ENCODE peak calls at places on chromosome 18, in six cellular contexts. W is left lung, N is A549, M is left ventricle myocardium inferior, D is PC-9, I is neural progenitor cell. C is an unnamed sample. For H3K4me1, the result is how much of the 10 kb centered on the place peaks cover.

GRCh38 chr18:12366379-12366778 is 10.6 kb downstream of the AFG3L2 start:
- DNase-seq in I (no peak), W (no peak), D (no peak), N (no peak), M (peak), C (no peak)

GRCh38 chr18:7657937-7658336 is 90.8 kb downstream of the PTPRM start:
- DNase-seq in N (no peak), I (no peak), M (no peak), D (no peak), W (no peak), C (no peak)

GRCh38 chr18:11154369-11154982 is 5.1 kb upstream of the PIEZO2 start:
- DNase-seq in N (peak), D (peak), W (no peak), M (no peak), I (peak), C (peak)

GRCh38 chr18:13262839-13263691 is 44.5 kb downstream of the LDLRAD4 start:
- DNase-seq in N (no peak), D (no peak), W (no peak), I (no peak), M (no peak), C (no peak)

GRCh38 chr18:75638223-75638596 is 210.7 kb upstream of the SMIM21 start:
- DNase-seq in W (no peak), I (no peak), M (no peak), D (no peak), N (no peak), C (peak)

GRCh38 chr18:7697306-7697705 is 130.2 kb downstream of the PTPRM start:
- DNase-seq in N (no peak), M (no peak), W (no peak), D (no peak), I (no peak), C (no peak)

GRCh38 chr18:24270937-24271380 is 126.7 kb downstream of the OSBPL1A start:
- DNase-seq in W (no peak), I (peak), D (no peak), M (no peak), N (no peak), C (peak)

GRCh38 chr18:9008203-9008708 is 94.2 kb upstream of the NDUFV2 start:
- DNase-seq in D (no peak), I (no peak), M (no peak), N (no peak), W (no peak), C (no peak)

GRCh38 chr18:13026583-13027270 is 35.6 kb downstream of the CEP192 start:
- DNase-seq in W (no peak), M (no peak), D (no peak), I (no peak), N (no peak), C (no peak)

GRCh38 chr18:50509012-50509411 is 50.9 kb upstream of the MAPK4 start:
- DNase-seq in I (no peak), D (no peak), W (no peak), M (no peak), N (no peak), C (no peak)

GRCh38 chr18:3051718-3052410 is 38.9 kb upstream of the LPIN2 start:
- DNase-seq in W (peak), N (peak), M (no peak), I (no peak), D (peak), C (no peak)

GRCh38 chr18:62522178-62522509 is 681 bp upstream of the ZCCHC2 start:
- DNase-seq in I (no peak), D (no peak), W (no peak), N (no peak), M (no peak), C (no peak)

GRCh38 chr18:955379-956066 is 50.9 kb downstream of the ADCYAP1 start:
- DNase-seq in I (no peak), D (no peak), M (no peak), N (no peak), W (no peak), C (no peak)

GRCh38 chr18:47174545-47175116 is 1.5 kb downstream of the IER3IP1 start:
- DNase-seq in D (peak), W (no peak), N (no peak), I (no peak), M (no peak), C (peak)

GRCh38 chr18:62324917-62325805 is at the start of gene TNFRSF11A:
- DNase-seq in D (no peak), M (peak), W (no peak), I (peak), N (peak), C (peak)

GRCh38 chr18:70250781-70251180 is 38.1 kb upstream of the SOCS6 start:
- DNase-seq in I (no peak), D (no peak), N (no peak), M (no peak), W (no peak), C (no peak)

GRCh38 chr18:31203086-31203793 is 40.6 kb upstream of the DSC1 start:
- DNase-seq in N (no peak), D (no peak), W (peak), I (no peak), M (peak), C (no peak)

GRCh38 chr18:24402209-24402785 is 4.7 kb upstream of the OSBPL1A start:
- DNase-seq in M (no peak), D (no peak), I (no peak), N (no peak), W (no peak), C (no peak)

GRCh38 chr18:46174317-46175039 is 70.3 kb downstream of the HAUS1 start:
- DNase-seq in I (peak), N (no peak), M (peak), D (peak), W (peak), C (no peak)

GRCh38 chr18:22551536-22552151 is 133.9 kb upstream of the CTAGE1 start:
- DNase-seq in N (peak), M (no peak), W (no peak), I (no peak), D (peak), C (peak)

GRCh38 chr18:73099759-73100158 is 232.0 kb upstream of the NETO1 start:
- DNase-seq in I (no peak), M (no peak), W (no peak), N (no peak), D (no peak), C (no peak)

GRCh38 chr18:26322892-26323653 is 96.8 kb downstream of the TAF4B start:
- DNase-seq in I (no peak), M (no peak), D (no peak), N (no peak), W (no peak), C (peak)

GRCh38 chr18:50203801-50204604 is 9.1 kb upstream of the MYO5B start:
- DNase-seq in I (peak), N (peak), M (no peak), W (no peak), D (no peak), C (peak)

GRCh38 chr18:13217466-13217961 is 1.0 kb upstream of the LDLRAD4 start:
- DNase-seq in M (peak), D (no peak), N (no peak), I (peak), W (no peak), C (no peak)

GRCh38 chr18:31610841-31611240 is 19.2 kb downstream of the TTR start:
- DNase-seq in I (peak), D (no peak), N (no peak), W (no peak), M (no peak), C (no peak)

GRCh38 chr18:37476611-37477295 is 88.8 kb downstream of the CELF4 start:
- DNase-seq in D (no peak), M (no peak), I (no peak), W (no peak), N (no peak), C (no peak)
- H3K27ac ChIP-seq in D (no peak), M (no peak), I (no peak), W (no peak), N (no peak), C (no peak)

GRCh38 chr18:35618289-35618688 is 36.7 kb downstream of the GALNT1 start:
- DNase-seq in M (no peak), I (no peak), D (no peak), N (no peak), W (no peak), C (no peak)
- H3K4me1 ChIP-seq in M (half or more), I (under half), D (under half), N (half or more), W (under half), C (under half)

GRCh38 chr18:58105908-58106673 is 62.1 kb downstream of the NEDD4L start:
- DNase-seq in W (no peak), M (no peak), D (no peak), N (no peak), I (no peak), C (no peak)

GRCh38 chr18:58105206-58105907 is 61.3 kb downstream of the NEDD4L start:
- DNase-seq in I (no peak), D (no peak), N (no peak), W (no peak), M (no peak), C (no peak)

GRCh38 chr18:58102875-58103274 is 58.8 kb downstream of the NEDD4L start:
- DNase-seq in M (no peak), W (no peak), D (no peak), N (no peak), I (no peak), C (no peak)

GRCh38 chr18:58103339-58103930 is 59.4 kb downstream of the NEDD4L start:
- DNase-seq in M (no peak), D (no peak), I (no peak), W (no peak), N (no peak), C (no peak)

GRCh38 chr18:58104071-58104470 is 60.0 kb downstream of the NEDD4L start:
- DNase-seq in N (no peak), I (no peak), M (no peak), W (no peak), D (no peak), C (no peak)
- H3K27ac ChIP-seq in N (no peak), I (no peak), M (no peak), W (no peak), D (no peak), C (no peak)

GRCh38 chr18:58941426-58942099 is 76.9 kb downstream of the ZNF532 start:
- DNase-seq in D (no peak), W (no peak), N (no peak), M (no peak), I (no peak), C (no peak)

GRCh38 chr18:58949031-58949430 is 84.4 kb downstream of the ZNF532 start:
- DNase-seq in D (no peak), N (no peak), M (no peak), I (no peak), W (no peak), C (no peak)

GRCh38 chr18:58947136-58947732 is 82.6 kb downstream of the ZNF532 start:
- DNase-seq in D (no peak), N (no peak), W (no peak), M (no peak), I (no peak), C (no peak)

GRCh38 chr18:58942486-58942885 is 77.8 kb downstream of the ZNF532 start:
- DNase-seq in D (peak), W (no peak), M (no peak), I (no peak), N (no peak), C (no peak)

DNA sequence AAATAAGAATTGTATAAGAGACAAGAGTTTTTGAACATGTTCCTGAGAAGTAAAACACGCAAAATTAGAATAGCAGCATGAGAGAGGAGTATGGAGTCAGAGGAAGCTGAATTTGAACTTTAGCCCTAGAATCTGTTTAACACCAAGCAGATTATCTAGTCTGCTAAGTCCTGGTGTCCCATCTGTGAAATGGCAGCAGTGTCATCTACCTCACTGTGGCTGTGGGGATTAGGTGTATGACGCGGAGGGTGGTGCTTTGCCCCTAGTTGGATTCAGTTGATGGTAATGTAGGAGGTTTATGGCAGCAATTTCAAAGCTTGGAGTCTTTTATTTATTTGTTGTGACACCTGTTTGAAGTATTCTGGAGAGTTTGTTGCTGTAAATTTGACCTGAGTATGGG is 79.2 kb downstream of the ZNF532 start:
- DNase-seq in M (no peak), I (no peak), W (no peak), D (no peak), N (no peak), C (no peak)
- H3K4me1 ChIP-seq in M (under half), I (under half), W (under half), D (under half), N (under half), C (under half)

GRCh38 chr18:32730068-32730467 is 42.8 kb downstream of the KLHL14 start:
- DNase-seq in W (no peak), M (no peak), N (no peak), D (no peak), I (no peak), C (no peak)

GRCh38 chr18:32735781-32736180 is 37.0 kb downstream of the KLHL14 start:
- DNase-seq in D (no peak), I (no peak), N (no peak), M (no peak), W (no peak), C (peak)

GRCh38 chr18:32734442-32734841 is 38.4 kb downstream of the KLHL14 start:
- DNase-seq in M (no peak), N (no peak), W (no peak), D (no peak), I (no peak), C (no peak)

GRCh38 chr18:32732165-32732564 is 40.7 kb downstream of the KLHL14 start:
- DNase-seq in W (no peak), I (no peak), N (no peak), M (no peak), D (no peak), C (no peak)

DNA sequence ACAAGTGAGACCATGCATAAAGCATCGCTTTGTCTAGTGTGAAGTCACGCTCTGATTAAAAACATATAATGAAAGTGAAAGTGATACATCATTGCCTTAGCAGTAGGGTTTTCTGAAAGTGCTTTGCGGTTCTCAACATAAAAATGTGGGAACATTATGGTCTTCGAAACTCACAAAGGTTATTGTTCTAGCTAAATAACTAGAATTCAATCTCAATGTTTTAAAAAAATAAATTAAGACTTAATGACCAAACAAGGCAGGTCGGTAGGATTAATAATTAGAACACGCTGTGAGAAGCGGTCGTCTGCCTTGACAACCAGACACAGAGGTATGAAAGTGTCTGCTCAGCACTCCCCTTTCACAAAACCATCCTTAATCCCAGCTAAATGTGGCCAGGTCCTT is 42.2 kb downstream of the KLHL14 start:
- DNase-seq in W (no peak), D (no peak), N (no peak), M (no peak), I (no peak), C (peak)
- H3K27ac ChIP-seq in W (no peak), D (no peak), N (no peak), M (no peak), I (no peak), C (no peak)